ENCODE peak calls at places on chromosomes 6 and 20, in eight cellular contexts. One of them, this sample, is unnamed.

GRCh38 chr6:132887204-132887603 is 72.8 kb downstream of the RPS12 start:
- DNase-seq in HCT116: no peak
- DNase-seq in lower lobe of right lung: no peak
- DNase-seq in left lung: no peak
- DNase-seq in prostate gland: peak; percentile 14
- DNase-seq in brain microvascular endothelial cell: no peak
- DNase-seq in fibroblast of mammary gland: peak; percentile 31
- DNase-seq in upper lobe of left lung: no peak
- DNase-seq in this sample: peak; percentile 47

GRCh38 chr20:23404196-23404595 is 17.1 kb downstream of the NAPB start:
- DNase-seq in upper lobe of left lung: no peak
- DNase-seq in fibroblast of mammary gland: peak; percentile 61
- DNase-seq in left lung: no peak
- DNase-seq in brain microvascular endothelial cell: peak; percentile 40
- DNase-seq in prostate gland: no peak
- DNase-seq in lower lobe of right lung: no peak
- DNase-seq in HCT116: no peak
- DNase-seq in this sample: peak; percentile 50

GRCh38 chr6:17964633-17965032 is 22.8 kb downstream of the KIF13A start:
- DNase-seq in fibroblast of mammary gland: no peak
- DNase-seq in prostate gland: no peak
- DNase-seq in HCT116: no peak
- DNase-seq in upper lobe of left lung: no peak
- DNase-seq in left lung: no peak
- DNase-seq in brain microvascular endothelial cell: peak; percentile 57
- DNase-seq in lower lobe of right lung: no peak
- DNase-seq in this sample: no peak

GRCh38 chr20:53215166-53215565 is 243.0 kb downstream of the TSHZ2 start:
- DNase-seq in HCT116: no peak
- DNase-seq in left lung: no peak
- DNase-seq in prostate gland: no peak
- DNase-seq in fibroblast of mammary gland: no peak
- DNase-seq in brain microvascular endothelial cell: no peak
- DNase-seq in upper lobe of left lung: no peak
- DNase-seq in lower lobe of right lung: no peak
- DNase-seq in this sample: no peak

GRCh38 chr20:46175127-46175494 is 57.0 kb downstream of the CD40 start:
- DNase-seq in HCT116: no peak
- DNase-seq in lower lobe of right lung: no peak
- DNase-seq in upper lobe of left lung: no peak
- DNase-seq in fibroblast of mammary gland: no peak
- DNase-seq in brain microvascular endothelial cell: no peak
- DNase-seq in prostate gland: no peak
- DNase-seq in left lung: no peak
- DNase-seq in this sample: no peak

GRCh38 chr6:20340056-20340455 is 61.6 kb upstream of the E2F3 start:
- DNase-seq in brain microvascular endothelial cell: no peak
- DNase-seq in fibroblast of mammary gland: no peak
- DNase-seq in lower lobe of right lung: no peak
- DNase-seq in upper lobe of left lung: no peak
- DNase-seq in left lung: no peak
- DNase-seq in prostate gland: no peak
- DNase-seq in HCT116: no peak
- DNase-seq in this sample: no peak

GRCh38 chr20:54221996-54222890 is 14.4 kb downstream of the PFDN4 start:
- DNase-seq in left lung: no peak
- DNase-seq in lower lobe of right lung: no peak
- DNase-seq in brain microvascular endothelial cell: no peak
- DNase-seq in fibroblast of mammary gland: no peak
- DNase-seq in prostate gland: peak; percentile 21
- DNase-seq in upper lobe of left lung: no peak
- DNase-seq in HCT116: no peak
- DNase-seq in this sample: no peak

GRCh38 chr6:124010574-124010973 is 206.9 kb downstream of the NKAIN2 start:
- DNase-seq in left lung: no peak
- DNase-seq in HCT116: no peak
- DNase-seq in lower lobe of right lung: no peak
- DNase-seq in fibroblast of mammary gland: no peak
- DNase-seq in prostate gland: no peak
- DNase-seq in brain microvascular endothelial cell: no peak
- DNase-seq in upper lobe of left lung: no peak
- DNase-seq in this sample: no peak

GRCh38 chr6:17418281-17419188 is 25.1 kb downstream of the CAP2 start:
- DNase-seq in HCT116: no peak
- DNase-seq in left lung: no peak
- DNase-seq in prostate gland: no peak
- DNase-seq in upper lobe of left lung: no peak
- DNase-seq in fibroblast of mammary gland: peak; percentile 67
- DNase-seq in lower lobe of right lung: no peak
- DNase-seq in brain microvascular endothelial cell: peak; percentile 77
- DNase-seq in this sample: peak; percentile 71

GRCh38 chr20:61019322-61019721 is 232.7 kb upstream of the CDH4 start:
- DNase-seq in prostate gland: no peak
- DNase-seq in brain microvascular endothelial cell: no peak
- DNase-seq in upper lobe of left lung: peak; percentile 43
- DNase-seq in fibroblast of mammary gland: no peak
- DNase-seq in lower lobe of right lung: no peak
- DNase-seq in HCT116: no peak
- DNase-seq in left lung: peak; percentile 63
- DNase-seq in this sample: no peak

GRCh38 chr6:34362909-34363713 is 29.4 kb downstream of the NUDT3 start:
- DNase-seq in brain microvascular endothelial cell: no peak
- DNase-seq in upper lobe of left lung: no peak
- DNase-seq in left lung: no peak
- DNase-seq in prostate gland: no peak
- DNase-seq in fibroblast of mammary gland: no peak
- DNase-seq in lower lobe of right lung: no peak
- DNase-seq in HCT116: no peak
- DNase-seq in this sample: no peak

GRCh38 chr6:165663736-165664552 is 903 bp upstream of the PDE10A start:
- DNase-seq in brain microvascular endothelial cell: peak; percentile 27
- DNase-seq in fibroblast of mammary gland: peak; percentile 18
- DNase-seq in prostate gland: no peak
- DNase-seq in upper lobe of left lung: peak; percentile 76
- DNase-seq in lower lobe of right lung: no peak
- DNase-seq in HCT116: no peak
- DNase-seq in left lung: peak; percentile 63
- DNase-seq in this sample: no peak

GRCh38 chr6:154932562-154933027 is 62.5 kb upstream of the TIAM2 start:
- DNase-seq in upper lobe of left lung: no peak
- DNase-seq in fibroblast of mammary gland: peak; percentile 95
- DNase-seq in prostate gland: peak; percentile 6
- DNase-seq in lower lobe of right lung: no peak
- DNase-seq in left lung: no peak
- DNase-seq in brain microvascular endothelial cell: peak; percentile 43
- DNase-seq in HCT116: peak; percentile 46
- DNase-seq in this sample: peak; percentile 53

GRCh38 chr6:3962897-3963296 is 113.7 kb downstream of the FAM50B start:
- DNase-seq in HCT116: no peak
- DNase-seq in fibroblast of mammary gland: peak; percentile 39
- DNase-seq in lower lobe of right lung: no peak
- DNase-seq in prostate gland: no peak
- DNase-seq in brain microvascular endothelial cell: peak; percentile 81
- DNase-seq in left lung: no peak
- DNase-seq in upper lobe of left lung: no peak
- DNase-seq in this sample: peak; percentile 27

GRCh38 chr20:21640556-21640955 is 64.9 kb upstream of the PAX1 start:
- DNase-seq in upper lobe of left lung: no peak
- DNase-seq in fibroblast of mammary gland: no peak
- DNase-seq in HCT116: peak; percentile 4
- DNase-seq in left lung: no peak
- DNase-seq in lower lobe of right lung: no peak
- DNase-seq in prostate gland: peak; percentile 58
- DNase-seq in brain microvascular endothelial cell: no peak
- DNase-seq in this sample: no peak
- TF ChIP-seq CTCF in upper lobe of left lung: no peak
- TF ChIP-seq CTCF in fibroblast of mammary gland: no peak
- TF ChIP-seq CTCF in HCT116: peak; percentile 23
- TF ChIP-seq CTCF in left lung: no peak
- TF ChIP-seq CTCF in lower lobe of right lung: no peak
- TF ChIP-seq CTCF in prostate gland: peak; percentile 57
- TF ChIP-seq CTCF in brain microvascular endothelial cell: no peak
- TF ChIP-seq CTCF in this sample: no peak

GRCh38 chr6:2507638-2508037 is 243.1 kb downstream of the MYLK4 start:
- DNase-seq in fibroblast of mammary gland: no peak
- DNase-seq in prostate gland: no peak
- DNase-seq in brain microvascular endothelial cell: no peak
- DNase-seq in left lung: no peak
- DNase-seq in lower lobe of right lung: no peak
- DNase-seq in upper lobe of left lung: no peak
- DNase-seq in HCT116: no peak
- DNase-seq in this sample: no peak

GRCh38 chr6:2505624-2506023 is 245.1 kb downstream of the MYLK4 start:
- DNase-seq in lower lobe of right lung: no peak
- DNase-seq in left lung: no peak
- DNase-seq in brain microvascular endothelial cell: no peak
- DNase-seq in upper lobe of left lung: peak; percentile 32
- DNase-seq in HCT116: peak; percentile 21
- DNase-seq in prostate gland: no peak
- DNase-seq in fibroblast of mammary gland: peak; percentile 33
- DNase-seq in this sample: no peak

GRCh38 chr6:2507016-2507415 is 243.7 kb downstream of the MYLK4 start:
- DNase-seq in lower lobe of right lung: no peak
- DNase-seq in brain microvascular endothelial cell: no peak
- DNase-seq in HCT116: no peak
- DNase-seq in upper lobe of left lung: no peak
- DNase-seq in fibroblast of mammary gland: no peak
- DNase-seq in left lung: no peak
- DNase-seq in prostate gland: no peak
- DNase-seq in this sample: no peak

GRCh38 chr6:2510341-2510740 is 240.4 kb downstream of the MYLK4 start:
- DNase-seq in fibroblast of mammary gland: no peak
- DNase-seq in brain microvascular endothelial cell: no peak
- DNase-seq in prostate gland: no peak
- DNase-seq in left lung: no peak
- DNase-seq in HCT116: no peak
- DNase-seq in lower lobe of right lung: no peak
- DNase-seq in upper lobe of left lung: no peak
- DNase-seq in this sample: no peak

DNA sequence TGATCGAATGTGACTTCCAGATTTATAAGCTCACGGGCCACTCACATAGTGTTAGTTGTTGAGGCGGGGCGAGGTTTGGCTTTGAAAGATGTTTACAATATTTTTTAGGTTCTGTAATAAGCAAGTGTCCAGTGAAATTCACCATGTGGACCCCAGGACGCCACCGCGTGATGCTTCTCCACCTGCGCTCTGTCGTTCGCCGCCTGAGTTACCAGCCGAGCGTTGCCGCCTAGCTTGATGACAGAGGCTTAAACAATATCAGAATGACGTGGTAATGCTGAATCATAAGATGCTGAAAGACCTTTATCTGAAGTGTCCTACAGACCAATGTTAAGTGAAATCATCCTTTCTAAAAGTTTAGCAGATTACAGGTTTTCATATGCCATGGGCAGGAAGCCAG is 241.0 kb downstream of the MYLK4 start:
- DNase-seq in left lung: no peak
- DNase-seq in prostate gland: no peak
- DNase-seq in upper lobe of left lung: peak; percentile 58
- DNase-seq in HCT116: no peak
- DNase-seq in lower lobe of right lung: peak; percentile 54
- DNase-seq in fibroblast of mammary gland: peak; percentile 74
- DNase-seq in brain microvascular endothelial cell: no peak
- DNase-seq in this sample: no peak
- H3K4me3 ChIP-seq in left lung: no peak overlapping the region
- H3K4me3 ChIP-seq in prostate gland: no peak overlapping the region
- H3K4me3 ChIP-seq in upper lobe of left lung: no peak overlapping the region
- H3K4me3 ChIP-seq in HCT116: no peak overlapping the region
- H3K4me3 ChIP-seq in lower lobe of right lung: no peak overlapping the region
- H3K4me3 ChIP-seq in fibroblast of mammary gland: peak overlapping the region; percentile 9
- H3K4me3 ChIP-seq in brain microvascular endothelial cell: no peak overlapping the region
- H3K4me3 ChIP-seq in this sample: no peak overlapping the region

DNA sequence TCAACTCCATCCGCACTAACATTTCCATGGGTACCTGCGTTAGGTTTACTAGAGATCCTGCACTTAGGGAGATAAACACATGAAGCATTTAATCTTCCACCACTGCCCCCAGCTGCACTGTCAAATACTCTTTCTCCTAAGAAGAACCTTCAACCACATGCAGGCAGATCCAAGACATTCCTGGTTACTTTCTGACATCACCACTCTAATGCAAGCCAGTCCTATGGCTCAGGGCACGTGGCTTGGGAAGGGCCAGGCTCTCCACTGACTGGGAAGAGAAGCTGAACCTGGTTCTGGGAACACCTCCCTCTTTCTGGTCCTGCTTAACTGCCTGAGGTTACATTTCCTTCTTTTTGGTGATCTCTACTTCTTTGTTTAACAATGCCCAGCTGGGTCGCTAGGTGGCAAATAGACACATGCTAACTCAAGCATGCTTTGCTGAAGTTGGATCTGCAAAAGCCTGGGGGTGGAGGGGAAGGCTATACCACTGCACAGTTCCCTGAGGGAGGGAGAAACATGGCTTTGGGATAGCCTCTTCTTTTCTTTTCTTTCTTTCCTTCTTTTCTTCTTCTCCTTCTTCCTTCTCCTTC is 249.8 kb downstream of the GMDS start:
- DNase-seq in left lung: no peak
- DNase-seq in upper lobe of left lung: no peak
- DNase-seq in brain microvascular endothelial cell: no peak
- DNase-seq in lower lobe of right lung: no peak
- DNase-seq in HCT116: peak; percentile 0
- DNase-seq in fibroblast of mammary gland: peak; percentile 49
- DNase-seq in prostate gland: no peak
- DNase-seq in this sample: no peak
- TF ChIP-seq CTCF in left lung: no peak
- TF ChIP-seq CTCF in upper lobe of left lung: no peak
- TF ChIP-seq CTCF in brain microvascular endothelial cell: no peak
- TF ChIP-seq CTCF in lower lobe of right lung: no peak
- TF ChIP-seq CTCF in HCT116: no peak
- TF ChIP-seq CTCF in fibroblast of mammary gland: no peak
- TF ChIP-seq CTCF in prostate gland: no peak
- TF ChIP-seq CTCF in this sample: no peak

DNA sequence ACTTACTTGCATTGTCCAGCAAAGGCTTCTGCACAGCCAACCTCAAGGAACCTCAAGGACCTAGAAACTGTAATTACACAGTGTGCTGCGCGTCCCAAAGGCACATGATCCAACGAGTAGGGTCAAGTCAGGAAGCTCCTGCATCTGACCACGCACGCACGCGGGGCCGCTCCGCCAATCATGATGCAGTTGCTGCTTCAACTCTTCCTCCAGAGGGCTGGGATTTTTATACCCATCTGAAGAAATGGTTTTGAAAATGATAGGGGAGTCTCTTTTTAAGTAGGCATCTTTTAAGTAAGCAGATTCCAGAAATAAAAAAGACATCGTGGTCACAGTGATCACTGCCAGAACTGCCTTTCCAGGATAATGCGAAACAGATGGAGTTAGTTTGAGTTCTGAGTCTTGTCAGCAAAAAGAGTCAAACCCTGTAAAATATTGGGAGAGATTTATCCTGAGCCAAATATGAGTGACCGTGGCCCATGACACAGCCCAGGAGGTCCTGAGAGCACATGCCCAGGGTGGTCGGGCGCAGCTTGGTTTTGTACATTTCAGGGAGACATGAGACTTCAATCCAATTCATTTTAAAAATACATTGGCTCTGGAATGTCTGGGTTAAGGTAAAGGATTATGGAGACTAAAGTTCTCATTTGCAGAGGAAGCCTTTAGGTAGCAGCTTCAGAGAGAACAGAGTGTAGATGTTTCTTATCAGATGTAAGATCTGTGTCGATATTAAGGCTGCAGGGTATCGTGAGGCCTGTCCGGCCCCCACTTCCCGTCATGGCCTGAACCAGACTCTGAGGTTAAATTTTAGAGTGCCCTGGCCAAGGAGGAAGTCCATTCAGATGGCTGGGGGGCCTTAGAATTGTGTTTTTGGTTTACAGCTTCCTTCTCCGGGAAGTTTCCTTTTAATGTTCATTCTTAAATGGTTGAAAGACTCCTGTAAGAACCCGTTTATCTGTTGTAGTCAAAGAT is 34.2 kb downstream of the KIF25 start:
- DNase-seq in fibroblast of mammary gland: peak; percentile 85
- DNase-seq in left lung: no peak
- DNase-seq in lower lobe of right lung: no peak
- DNase-seq in HCT116: no peak
- DNase-seq in upper lobe of left lung: peak; percentile 86
- DNase-seq in brain microvascular endothelial cell: peak; percentile 16
- DNase-seq in prostate gland: no peak
- DNase-seq in this sample: no peak
- H3K4me3 ChIP-seq in fibroblast of mammary gland: no peak overlapping the region
- H3K4me3 ChIP-seq in left lung: no peak overlapping the region
- H3K4me3 ChIP-seq in lower lobe of right lung: no peak overlapping the region
- H3K4me3 ChIP-seq in HCT116: no peak overlapping the region
- H3K4me3 ChIP-seq in upper lobe of left lung: no peak overlapping the region
- H3K4me3 ChIP-seq in brain microvascular endothelial cell: no peak overlapping the region
- H3K4me3 ChIP-seq in prostate gland: no peak overlapping the region
- H3K4me3 ChIP-seq in this sample: no peak overlapping the region